ENCODE peak calls at places on chromosomes 12 and 14, in four cellular contexts. N is cardiac fibroblast; T is activated CD4-positive, CD25-positive, alpha-beta regulatory T cell; E is activated T-cell treated with anti-CD3 and anti-CD28 coated beads, Interleukin-2, amount 50 U/mL, for 48 hours. M is an unnamed sample.

GRCh38 chr14:99521176-99522024 is 40.2 kb downstream of the CCNK start:
- DNase-seq in E (no peak), T (no peak), N (no peak), M (no peak)

GRCh38 chr12:106771425-106771824 is 3.1 kb upstream of the RIC8B start:
- DNase-seq in N (no peak), T (no peak), E (no peak), M (no peak)

GRCh38 chr12:5030066-5030465 is 13.6 kb upstream of the KCNA5 start:
- DNase-seq in N (no peak), E (no peak), T (no peak), M (no peak)

GRCh38 chr12:80551897-80552296 is 107.9 kb downstream of the PTPRQ start:
- DNase-seq in E (no peak), T (no peak), N (peak; percentile 91), M (no peak)

GRCh38 chr12:1138691-1139090 is 147.7 kb downstream of the ERC1 start:
- DNase-seq in N (no peak), T (no peak), E (no peak), M (no peak)

GRCh38 chr14:22336031-22336430 is 253.0 kb downstream of the DAD1 start:
- DNase-seq in T (no peak), E (no peak), N (no peak), M (no peak)

GRCh38 chr14:90585106-90585505 is 188.3 kb downstream of the CALM1 start:
- DNase-seq in E (no peak), N (no peak), T (no peak), M (no peak)

GRCh38 chr14:58942516-58942915 is 246.0 kb upstream of the DAAM1 start:
- DNase-seq in T (no peak), E (no peak), N (peak; percentile 8), M (no peak)

GRCh38 chr12:81329088-81329487 is 251.2 kb downstream of the ACSS3 start:
- DNase-seq in E (no peak), T (no peak), N (peak; percentile 5), M (peak; percentile 11)

GRCh38 chr14:105398726-105399440 is 545 bp downstream of the TEX22 start:
- DNase-seq in N (peak; percentile 53), T (no peak), E (no peak), M (no peak)

GRCh38 chr14:51121096-51121495 is 26.2 kb upstream of the TRIM9 start:
- DNase-seq in E (no peak), T (no peak), N (peak; percentile 21), M (no peak)

GRCh38 chr14:55976219-55976618 is 142.0 kb upstream of the PELI2 start:
- DNase-seq in E (no peak), N (no peak), T (no peak), M (no peak)

GRCh38 chr14:84708865-84709264 is 821.1 kb upstream of the FLRT2 start:
- DNase-seq in N (no peak), T (no peak), E (no peak), M (no peak)

GRCh38 chr14:94341654-94342333 is 18.7 kb upstream of the SERPINA6 start:
- DNase-seq in T (no peak), N (no peak), E (no peak), M (no peak)

GRCh38 chr12:31353730-31354708 is 28.1 kb upstream of the SINHCAF start:
- DNase-seq in N (no peak), T (no peak), E (no peak), M (no peak)

GRCh38 chr14:89418452-89418851 is 1.4 kb upstream of the FOXN3 start:
- DNase-seq in T (no peak), N (no peak), E (peak; percentile 40), M (no peak)

GRCh38 chr12:88993655-88994054 is 358.6 kb downstream of the DUSP6 start:
- DNase-seq in N (peak; percentile 84), T (no peak), E (no peak), M (no peak)

GRCh38 chr14:88289214-88289613 is 33.9 kb downstream of the KCNK10 start:
- DNase-seq in E (no peak), N (peak; percentile 0), T (no peak), M (no peak)

GRCh38 chr12:122888232-122888752 is 7.6 kb downstream of the VPS37B start:
- DNase-seq in N (peak; percentile 80), T (no peak), E (peak; percentile 61), M (peak; percentile 25)

GRCh38 chr12:118059645-118060275 is 1.2 kb downstream of the WSB2 start:
- DNase-seq in E (no peak), T (no peak), N (peak; percentile 29), M (no peak)

GRCh38 chr12:105164068-105164467 is 56.5 kb downstream of the WASHC4 start:
- DNase-seq in T (no peak), N (no peak), E (no peak), M (no peak)

GRCh38 chr12:3885179-3886094 is 12.2 kb upstream of the PARP11 start:
- DNase-seq in E (no peak), N (peak; percentile 67), T (no peak), M (peak; percentile 11)

GRCh38 chr14:90383731-90384542 is 12.9 kb upstream of the CALM1 start:
- DNase-seq in N (peak; percentile 70), E (peak; percentile 75), T (peak; percentile 32), M (no peak)

GRCh38 chr12:109735051-109735521 is 21.5 kb downstream of the FAM222A start:
- DNase-seq in N (no peak), T (no peak), E (no peak), M (no peak)

GRCh38 chr14:92482621-92483319 is 30.8 kb upstream of the RIN3 start:
- DNase-seq in N (no peak), T (no peak), E (no peak), M (no peak)

GRCh38 chr12:39442895-39443703 is at the start of gene KIF21A:
- DNase-seq in T (peak; percentile 80), N (peak; percentile 96), E (peak; percentile 90), M (peak; percentile 88)

GRCh38 chr14:49623941-49624806 is 3.6 kb downstream of the MGAT2 start:
- DNase-seq in E (peak; percentile 18), N (no peak), T (no peak), M (no peak)

GRCh38 chr14:59187802-59188460 is 536 bp upstream of the DAAM1 start:
- DNase-seq in T (no peak), N (no peak), E (no peak), M (no peak)

GRCh38 chr14:70700955-70701354 is 59.2 kb downstream of the TTC9 start:
- DNase-seq in N (no peak), E (no peak), T (no peak), M (no peak)

GRCh38 chr12:127388985-127389384 is 878.0 kb upstream of the TMEM132C start:
- DNase-seq in N (no peak), T (no peak), E (no peak), M (peak; percentile 23)

GRCh38 chr14:100304825-100305445 is 1.3 kb downstream of the SLC25A29 start:
- DNase-seq in E (peak; percentile 33), T (no peak), N (peak; percentile 57), M (peak; percentile 55)

GRCh38 chr12:46904406-46905240 is 78.8 kb upstream of the SLC38A4 start:
- DNase-seq in T (no peak), E (no peak), N (peak; percentile 16), M (no peak)

M was measured in H54.